ENCODE peak calls at places on chromosomes 5 and 9, in ten cellular contexts. One of them, this sample, is unnamed.

GRCh38 chr9:34328500-34328982 is 527 bp downstream of the KIF24 start:
- DNase-seq in HCT116: no peak
- DNase-seq in fibroblast of mammary gland: peak; percentile 38
- DNase-seq in colonic mucosa: peak; percentile 56
- DNase-seq in upper lobe of right lung: no peak
- DNase-seq in PC-3: peak; percentile 29
- DNase-seq in Calu3: no peak
- DNase-seq in GM13977: no peak
- DNase-seq in mucosa of descending colon: peak; percentile 28
- DNase-seq in spleen: no peak
- DNase-seq in this sample: peak; percentile 44

GRCh38 chr5:75337366-75338021 is 474 bp downstream of the HMGCR start:
- DNase-seq in HCT116: no peak
- DNase-seq in fibroblast of mammary gland: peak; percentile 23
- DNase-seq in colonic mucosa: peak; percentile 45
- DNase-seq in upper lobe of right lung: peak; percentile 80
- DNase-seq in PC-3: no peak
- DNase-seq in Calu3: no peak
- DNase-seq in GM13977: no peak
- DNase-seq in mucosa of descending colon: peak; percentile 57
- DNase-seq in spleen: no peak
- DNase-seq in this sample: no peak

GRCh38 chr5:80181618-80182211 is 74.1 kb downstream of the SERINC5 start:
- DNase-seq in HCT116: peak; percentile 88
- DNase-seq in fibroblast of mammary gland: peak; percentile 19
- DNase-seq in colonic mucosa: peak; percentile 89
- DNase-seq in upper lobe of right lung: peak; percentile 79
- DNase-seq in PC-3: peak; percentile 85
- DNase-seq in Calu3: peak; percentile 90
- DNase-seq in GM13977: no peak
- DNase-seq in mucosa of descending colon: peak; percentile 92
- DNase-seq in spleen: no peak
- DNase-seq in this sample: peak; percentile 45

GRCh38 chr9:113873446-113873845 is 2.7 kb upstream of the ZNF618 start:
- DNase-seq in HCT116: no peak
- DNase-seq in fibroblast of mammary gland: no peak
- DNase-seq in colonic mucosa: no peak
- DNase-seq in upper lobe of right lung: no peak
- DNase-seq in PC-3: no peak
- DNase-seq in Calu3: no peak
- DNase-seq in GM13977: no peak
- DNase-seq in mucosa of descending colon: no peak
- DNase-seq in spleen: no peak
- DNase-seq in this sample: no peak

GRCh38 chr9:92133949-92134604 is 18.9 kb upstream of the SPTLC1 start:
- DNase-seq in HCT116: peak; percentile 74
- DNase-seq in fibroblast of mammary gland: peak; percentile 82
- DNase-seq in colonic mucosa: peak; percentile 74
- DNase-seq in upper lobe of right lung: peak; percentile 90
- DNase-seq in PC-3: peak; percentile 90
- DNase-seq in Calu3: peak; percentile 79
- DNase-seq in GM13977: peak; percentile 80
- DNase-seq in mucosa of descending colon: peak; percentile 85
- DNase-seq in spleen: peak; percentile 94
- DNase-seq in this sample: peak; percentile 76

GRCh38 chr5:178428341-178429155 is 161.6 kb downstream of the COL23A1 start:
- DNase-seq in HCT116: no peak
- DNase-seq in fibroblast of mammary gland: no peak
- DNase-seq in colonic mucosa: no peak
- DNase-seq in upper lobe of right lung: no peak
- DNase-seq in PC-3: no peak
- DNase-seq in Calu3: no peak
- DNase-seq in GM13977: no peak
- DNase-seq in mucosa of descending colon: no peak
- DNase-seq in spleen: no peak
- DNase-seq in this sample: no peak

GRCh38 chr9:93575706-93576295 is 583 bp upstream of the PHF2 start:
- DNase-seq in HCT116: no peak
- DNase-seq in fibroblast of mammary gland: no peak
- DNase-seq in colonic mucosa: peak; percentile 54
- DNase-seq in upper lobe of right lung: peak; percentile 86
- DNase-seq in PC-3: no peak
- DNase-seq in Calu3: no peak
- DNase-seq in GM13977: peak; percentile 78
- DNase-seq in mucosa of descending colon: peak; percentile 65
- DNase-seq in spleen: peak; percentile 89
- DNase-seq in this sample: peak; percentile 27

GRCh38 chr5:30574761-30575160 is 618.7 kb upstream of the CDH6 start:
- DNase-seq in HCT116: no peak
- DNase-seq in fibroblast of mammary gland: no peak
- DNase-seq in colonic mucosa: no peak
- DNase-seq in upper lobe of right lung: no peak
- DNase-seq in PC-3: no peak
- DNase-seq in Calu3: no peak
- DNase-seq in GM13977: no peak
- DNase-seq in mucosa of descending colon: no peak
- DNase-seq in spleen: no peak
- DNase-seq in this sample: no peak

GRCh38 chr9:128992995-128993394 is 35.1 kb downstream of the SH3GLB2 start:
- DNase-seq in HCT116: no peak
- DNase-seq in fibroblast of mammary gland: peak; percentile 16
- DNase-seq in colonic mucosa: no peak
- DNase-seq in upper lobe of right lung: no peak
- DNase-seq in PC-3: peak; percentile 12
- DNase-seq in Calu3: no peak
- DNase-seq in GM13977: no peak
- DNase-seq in mucosa of descending colon: no peak
- DNase-seq in spleen: no peak
- DNase-seq in this sample: peak; percentile 22

GRCh38 chr9:96065482-96066251 is 190.2 kb downstream of the ERCC6L2 start:
- DNase-seq in HCT116: no peak
- DNase-seq in fibroblast of mammary gland: no peak
- DNase-seq in colonic mucosa: no peak
- DNase-seq in upper lobe of right lung: no peak
- DNase-seq in PC-3: no peak
- DNase-seq in Calu3: no peak
- DNase-seq in GM13977: no peak
- DNase-seq in mucosa of descending colon: no peak
- DNase-seq in spleen: no peak
- DNase-seq in this sample: no peak

GRCh38 chr5:6273090-6273735 is 105.1 kb downstream of the MED10 start:
- DNase-seq in HCT116: no peak
- DNase-seq in fibroblast of mammary gland: no peak
- DNase-seq in colonic mucosa: no peak
- DNase-seq in upper lobe of right lung: no peak
- DNase-seq in PC-3: no peak
- DNase-seq in Calu3: no peak
- DNase-seq in GM13977: peak; percentile 17
- DNase-seq in mucosa of descending colon: no peak
- DNase-seq in spleen: no peak
- DNase-seq in this sample: no peak

GRCh38 chr9:117180896-117181456 is 233.9 kb downstream of the ASTN2 start:
- DNase-seq in HCT116: no peak
- DNase-seq in fibroblast of mammary gland: no peak
- DNase-seq in colonic mucosa: no peak
- DNase-seq in upper lobe of right lung: no peak
- DNase-seq in PC-3: no peak
- DNase-seq in Calu3: no peak
- DNase-seq in GM13977: no peak
- DNase-seq in mucosa of descending colon: no peak
- DNase-seq in spleen: no peak
- DNase-seq in this sample: no peak

GRCh38 chr5:137147346-137147745 is 351.8 kb downstream of the SPOCK1 start:
- DNase-seq in HCT116: no peak
- DNase-seq in fibroblast of mammary gland: no peak
- DNase-seq in colonic mucosa: no peak
- DNase-seq in upper lobe of right lung: no peak
- DNase-seq in PC-3: no peak
- DNase-seq in Calu3: no peak
- DNase-seq in GM13977: no peak
- DNase-seq in mucosa of descending colon: no peak
- DNase-seq in spleen: no peak
- DNase-seq in this sample: no peak

GRCh38 chr5:142644640-142645361 is 41.1 kb downstream of the FGF1 start:
- DNase-seq in HCT116: peak; percentile 96
- DNase-seq in fibroblast of mammary gland: peak; percentile 99
- DNase-seq in colonic mucosa: no peak
- DNase-seq in upper lobe of right lung: no peak
- DNase-seq in PC-3: peak; percentile 97
- DNase-seq in Calu3: peak; percentile 50
- DNase-seq in GM13977: no peak
- DNase-seq in mucosa of descending colon: no peak
- DNase-seq in spleen: no peak
- DNase-seq in this sample: peak; percentile 100

GRCh38 chr9:109817146-109817845 is 37.3 kb downstream of the PALM2AKAP2 start:
- DNase-seq in HCT116: no peak
- DNase-seq in fibroblast of mammary gland: peak; percentile 87
- DNase-seq in colonic mucosa: no peak
- DNase-seq in upper lobe of right lung: no peak
- DNase-seq in PC-3: peak; percentile 19
- DNase-seq in Calu3: no peak
- DNase-seq in GM13977: no peak
- DNase-seq in mucosa of descending colon: no peak
- DNase-seq in spleen: no peak
- DNase-seq in this sample: peak; percentile 47

GRCh38 chr9:137759649-137760321 is 117.8 kb upstream of the CACNA1B start:
- DNase-seq in HCT116: no peak
- DNase-seq in fibroblast of mammary gland: no peak
- DNase-seq in colonic mucosa: no peak
- DNase-seq in upper lobe of right lung: no peak
- DNase-seq in PC-3: no peak
- DNase-seq in Calu3: no peak
- DNase-seq in GM13977: no peak
- DNase-seq in mucosa of descending colon: no peak
- DNase-seq in spleen: no peak
- DNase-seq in this sample: no peak

GRCh38 chr5:133933169-133933509 is 35.3 kb downstream of the C5orf15 start:
- DNase-seq in HCT116: no peak
- DNase-seq in fibroblast of mammary gland: no peak
- DNase-seq in colonic mucosa: no peak
- DNase-seq in upper lobe of right lung: no peak
- DNase-seq in PC-3: no peak
- DNase-seq in Calu3: no peak
- DNase-seq in GM13977: no peak
- DNase-seq in mucosa of descending colon: no peak
- DNase-seq in spleen: no peak
- DNase-seq in this sample: peak; percentile 45

GRCh38 chr5:6686916-6687409 is 26.3 kb upstream of the TENT4A start:
- DNase-seq in HCT116: no peak
- DNase-seq in fibroblast of mammary gland: peak; percentile 54
- DNase-seq in colonic mucosa: no peak
- DNase-seq in upper lobe of right lung: no peak
- DNase-seq in PC-3: peak; percentile 62
- DNase-seq in Calu3: no peak
- DNase-seq in GM13977: no peak
- DNase-seq in mucosa of descending colon: peak; percentile 35
- DNase-seq in spleen: no peak
- DNase-seq in this sample: peak; percentile 69

GRCh38 chr5:179821298-179822058 is 773 bp downstream of the SQSTM1 start:
- DNase-seq in HCT116: peak; percentile 81
- DNase-seq in fibroblast of mammary gland: peak; percentile 95
- DNase-seq in colonic mucosa: peak; percentile 98
- DNase-seq in upper lobe of right lung: peak; percentile 97
- DNase-seq in PC-3: peak; percentile 80
- DNase-seq in Calu3: peak; percentile 98
- DNase-seq in GM13977: peak; percentile 95
- DNase-seq in mucosa of descending colon: peak; percentile 97
- DNase-seq in spleen: peak; percentile 98
- DNase-seq in this sample: peak; percentile 97
- TF ChIP-seq CTCF in HCT116: no peak
- TF ChIP-seq CTCF in fibroblast of mammary gland: no peak
- TF ChIP-seq CTCF in colonic mucosa: no peak
- TF ChIP-seq CTCF in upper lobe of right lung: no peak
- TF ChIP-seq CTCF in PC-3: no peak
- TF ChIP-seq CTCF in Calu3: no peak
- TF ChIP-seq CTCF in GM13977: peak; percentile 4
- TF ChIP-seq CTCF in mucosa of descending colon: no peak
- TF ChIP-seq CTCF in spleen: peak; percentile 31
- TF ChIP-seq CTCF in this sample: no peak

GRCh38 chr5:78542321-78542840 is 106.2 kb downstream of the LHFPL2 start:
- DNase-seq in HCT116: no peak
- DNase-seq in fibroblast of mammary gland: no peak
- DNase-seq in colonic mucosa: no peak
- DNase-seq in upper lobe of right lung: no peak
- DNase-seq in PC-3: no peak
- DNase-seq in Calu3: no peak
- DNase-seq in GM13977: no peak
- DNase-seq in mucosa of descending colon: no peak
- DNase-seq in spleen: no peak
- DNase-seq in this sample: no peak
- TF ChIP-seq CTCF in HCT116: no peak
- TF ChIP-seq CTCF in fibroblast of mammary gland: no peak
- TF ChIP-seq CTCF in colonic mucosa: no peak
- TF ChIP-seq CTCF in upper lobe of right lung: no peak
- TF ChIP-seq CTCF in PC-3: no peak
- TF ChIP-seq CTCF in Calu3: no peak
- TF ChIP-seq CTCF in GM13977: no peak
- TF ChIP-seq CTCF in mucosa of descending colon: no peak
- TF ChIP-seq CTCF in spleen: no peak
- TF ChIP-seq CTCF in this sample: no peak

DNA sequence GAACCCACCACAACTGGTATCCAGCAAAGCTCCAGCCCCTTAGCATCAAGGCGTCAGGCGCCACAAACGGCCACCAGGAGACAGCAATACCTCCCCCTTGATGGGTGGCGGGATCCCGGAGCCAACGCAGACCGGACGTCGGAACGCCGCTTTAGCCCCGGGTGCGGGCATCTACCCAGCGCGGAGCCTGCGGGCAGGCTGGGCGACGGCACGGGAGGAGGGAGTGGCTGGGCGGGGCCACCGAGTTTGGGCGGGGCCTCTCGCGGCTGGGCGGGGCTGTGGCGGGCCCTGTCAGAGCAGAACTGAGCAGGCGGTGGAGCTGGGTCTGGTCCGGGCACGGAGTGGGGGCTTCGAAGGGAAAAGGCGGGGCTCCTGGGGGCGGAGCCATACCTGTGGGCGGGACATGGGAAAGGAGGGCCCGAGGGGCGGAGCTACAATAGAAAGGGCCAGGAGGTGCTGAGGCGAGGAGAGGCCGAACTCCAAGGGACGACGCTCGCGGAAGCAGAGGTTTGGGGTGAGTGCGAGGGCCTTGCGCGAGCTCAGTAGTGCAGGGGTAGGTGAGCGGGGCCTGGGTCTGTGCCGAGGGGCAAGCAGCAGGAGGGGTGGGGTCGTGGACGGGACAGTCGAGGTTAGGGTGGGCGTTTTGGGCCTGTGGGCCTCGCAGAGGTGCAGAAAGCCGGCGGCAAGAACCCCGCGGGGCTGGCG is 40.2 kb upstream of the GARNL3 start:
- DNase-seq in HCT116: peak; percentile 85
- DNase-seq in fibroblast of mammary gland: peak; percentile 57
- DNase-seq in colonic mucosa: peak; percentile 93
- DNase-seq in upper lobe of right lung: peak; percentile 93
- DNase-seq in PC-3: peak; percentile 89
- DNase-seq in Calu3: peak; percentile 78
- DNase-seq in GM13977: peak; percentile 98
- DNase-seq in mucosa of descending colon: peak; percentile 92
- DNase-seq in spleen: peak; percentile 96
- DNase-seq in this sample: peak; percentile 32
- TF ChIP-seq CTCF in HCT116: no peak
- TF ChIP-seq CTCF in fibroblast of mammary gland: no peak
- TF ChIP-seq CTCF in colonic mucosa: no peak
- TF ChIP-seq CTCF in upper lobe of right lung: peak; percentile 18
- TF ChIP-seq CTCF in PC-3: no peak
- TF ChIP-seq CTCF in Calu3: no peak
- TF ChIP-seq CTCF in GM13977: no peak
- TF ChIP-seq CTCF in mucosa of descending colon: no peak
- TF ChIP-seq CTCF in spleen: no peak
- TF ChIP-seq CTCF in this sample: peak; percentile 3

GRCh38 chr5:148920646-148921288 is 94.4 kb downstream of the ADRB2 start:
- DNase-seq in HCT116: no peak
- DNase-seq in fibroblast of mammary gland: no peak
- DNase-seq in colonic mucosa: no peak
- DNase-seq in upper lobe of right lung: no peak
- DNase-seq in PC-3: no peak
- DNase-seq in Calu3: no peak
- DNase-seq in GM13977: no peak
- DNase-seq in mucosa of descending colon: no peak
- DNase-seq in spleen: no peak
- DNase-seq in this sample: no peak
- TF ChIP-seq CTCF in HCT116: no peak
- TF ChIP-seq CTCF in fibroblast of mammary gland: no peak
- TF ChIP-seq CTCF in colonic mucosa: no peak
- TF ChIP-seq CTCF in upper lobe of right lung: no peak
- TF ChIP-seq CTCF in PC-3: no peak
- TF ChIP-seq CTCF in Calu3: no peak
- TF ChIP-seq CTCF in GM13977: no peak
- TF ChIP-seq CTCF in mucosa of descending colon: no peak
- TF ChIP-seq CTCF in spleen: no peak
- TF ChIP-seq CTCF in this sample: no peak

This sample was measured in fibroblast of the aortic adventitia.